ENCODE peak calls at places on chromosomes 16 and 17, in five cellular contexts. G is H9, R is H1, B is mesenchymal stem cell, T is trophoblast cell. H is an unnamed sample.
A peak's percentile ranks its signal among the peaks of the same experiment; 100 is the strongest.

GRCh38 chr16:83792391-83792790 is 15.4 kb upstream of the HSBP1 start:
- DNase-seq in G (no peak), T (no peak), B (no peak), R (no peak), H (no peak)

GRCh38 chr16:7653746-7654145 is 321.1 kb downstream of the RBFOX1 start:
- DNase-seq in G (no peak), R (no peak), B (no peak), T (no peak), H (no peak)

GRCh38 chr17:28145348-28145747 is 102.9 kb downstream of the NLK start:
- DNase-seq in G (no peak), R (no peak), T (no peak), B (peak; percentile 22), H (no peak)

GRCh38 chr16:15440852-15441251 is 6.5 kb downstream of the BMERB1 start:
- DNase-seq in T (no peak), G (no peak), R (no peak), B (peak; percentile 80), H (no peak)

GRCh38 chr17:46782250-46782953 is 36.1 kb downstream of the WNT3 start:
- DNase-seq in G (peak; percentile 80), T (peak; percentile 30), R (peak; percentile 69), B (peak; percentile 26), H (no peak)

GRCh38 chr16:29994613-29995329 is 646 bp downstream of the HIRIP3 start:
- DNase-seq in B (peak; percentile 50), R (peak; percentile 90), G (no peak), T (peak; percentile 68), H (no peak)

GRCh38 chr17:82520041-82520910 is 744 bp downstream of the FOXK2 start:
- DNase-seq in T (no peak), B (peak; percentile 67), G (no peak), R (peak; percentile 58), H (no peak)

GRCh38 chr16:68416057-68417046 is 32.0 kb downstream of the SMPD3 start:
- DNase-seq in G (no peak), B (no peak), T (no peak), R (no peak), H (no peak)

GRCh38 chr17:73719588-73720071 is 75.4 kb upstream of the SDK2 start:
- DNase-seq in T (no peak), R (no peak), B (peak; percentile 3), G (no peak), H (peak; percentile 54)

GRCh38 chr16:49644143-49644460 is 211.8 kb downstream of the ZNF423 start:
- DNase-seq in R (no peak), T (no peak), B (peak; percentile 6), G (no peak), H (no peak)

GRCh38 chr17:53313746-53314145 is 509.0 kb upstream of the KIF2B start:
- DNase-seq in T (no peak), G (no peak), R (no peak), B (peak; percentile 3), H (no peak)

GRCh38 chr16:86946981-86947380 is 368.6 kb downstream of the FOXL1 start:
- DNase-seq in T (no peak), R (no peak), G (no peak), B (no peak), H (no peak)

GRCh38 chr16:55369151-55369550 is 45.1 kb downstream of the IRX6 start:
- DNase-seq in B (no peak), R (no peak), G (no peak), T (no peak), H (no peak)

GRCh38 chr16:29815032-29815721 is 775 bp upstream of the PAGR1 start:
- DNase-seq in R (peak; percentile 61), B (peak; percentile 13), G (no peak), T (no peak), H (no peak)

GRCh38 chr17:58156839-58157803 is 8.9 kb downstream of the OR4D1 start:
- DNase-seq in G (peak; percentile 86), R (peak; percentile 78), B (peak; percentile 3), T (no peak), H (peak; percentile 48)

GRCh38 chr16:26969589-26970217 is 97.0 kb upstream of the C16orf82 start:
- DNase-seq in T (no peak), B (no peak), R (no peak), G (no peak), H (no peak)

GRCh38 chr17:27466748-27467375 is 10.6 kb downstream of the KSR1 start:
- DNase-seq in T (no peak), G (no peak), R (no peak), B (no peak), H (no peak)

GRCh38 chr16:68707341-68708152 is 29.5 kb upstream of the CDH1 start:
- DNase-seq in G (peak; percentile 91), T (peak; percentile 22), B (peak; percentile 61), R (peak; percentile 70), H (peak; percentile 31)

GRCh38 chr16:10862432-10862831 is 14.6 kb upstream of the CIITA start:
- DNase-seq in R (no peak), B (no peak), T (peak; percentile 16), G (no peak), H (no peak)

GRCh38 chr16:81717662-81718189 is 61.4 kb upstream of the PLCG2 start:
- DNase-seq in G (no peak), B (no peak), R (no peak), T (no peak), H (no peak)

GRCh38 chr17:32112416-32112815 is 29.9 kb upstream of the RHOT1 start:
- DNase-seq in G (no peak), R (peak; percentile 49), T (no peak), B (no peak), H (no peak)
- H2BK12ac ChIP-seq in G (no peak overlapping the region), R (no peak overlapping the region), T (no peak overlapping the region), B (no peak overlapping the region), H (no peak overlapping the region)

GRCh38 chr16:28166394-28167208 is 45.2 kb downstream of the XPO6 start:
- DNase-seq in B (peak; percentile 66), T (peak; percentile 61), G (no peak), R (no peak), H (no peak)
- H2BK12ac ChIP-seq in B (no peak overlapping the region), T (no peak overlapping the region), G (no peak overlapping the region), R (no peak overlapping the region), H (no peak overlapping the region)

DNA sequence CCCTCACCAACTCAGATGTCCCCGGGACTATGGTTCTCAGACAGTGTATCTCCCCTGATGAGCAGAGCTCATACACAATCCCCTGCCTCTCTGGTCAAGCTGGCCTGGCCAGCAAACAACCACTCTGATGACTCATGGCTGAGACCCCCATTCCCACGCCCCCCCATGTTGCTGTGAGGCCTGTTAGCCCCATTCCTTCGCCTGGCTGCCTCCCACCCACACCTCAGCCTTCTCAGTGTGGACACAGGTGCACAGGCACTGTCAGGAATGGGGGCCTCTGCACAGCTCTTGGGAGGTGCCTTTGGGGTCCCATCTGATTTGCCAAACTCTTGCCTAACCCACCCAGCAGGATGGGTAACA is 80.2 kb downstream of the CNGB1 start:
- DNase-seq in G (no peak), B (no peak), T (no peak), R (no peak), H (no peak)
- H2BK12ac ChIP-seq in G (no peak overlapping the region), B (no peak overlapping the region), T (no peak overlapping the region), R (no peak overlapping the region), H (no peak overlapping the region)

GRCh38 chr16:85868495-85868894 is 30.5 kb upstream of the IRF8 start:
- DNase-seq in R (no peak), G (no peak), B (no peak), T (no peak), H (no peak)
- H2BK12ac ChIP-seq in R (no peak overlapping the region), G (no peak overlapping the region), B (no peak overlapping the region), T (no peak overlapping the region), H (no peak overlapping the region)

GRCh38 chr16:17245727-17246576 is 224.8 kb downstream of the XYLT1 start:
- DNase-seq in B (no peak), G (no peak), T (no peak), R (no peak), H (no peak)
- H2BK12ac ChIP-seq in B (no peak overlapping the region), G (no peak overlapping the region), T (no peak overlapping the region), R (no peak overlapping the region), H (no peak overlapping the region)

DNA sequence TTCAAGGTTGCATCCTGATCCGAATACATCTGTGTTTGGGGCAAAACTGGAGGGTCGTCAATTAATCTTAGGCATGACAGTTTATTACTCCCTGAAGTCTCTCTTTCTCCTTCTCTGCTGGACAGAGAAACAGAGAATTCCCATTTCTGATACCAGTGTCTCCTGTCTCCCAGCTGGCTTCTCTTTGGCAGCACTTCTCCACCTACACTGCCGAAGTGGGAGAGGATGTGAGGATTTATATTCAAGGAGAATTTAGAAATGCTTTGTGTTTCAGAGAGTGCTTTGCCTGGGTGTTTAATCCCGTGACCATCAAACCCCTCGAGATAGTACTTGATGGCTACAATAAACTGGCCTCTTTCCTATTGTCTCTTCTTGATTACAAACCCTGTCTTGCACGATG is 815.3 kb upstream of the RBFOX1 start:
- DNase-seq in R (no peak), T (no peak), B (no peak), G (no peak), H (no peak)
- H2BK12ac ChIP-seq in R (no peak overlapping the region), T (no peak overlapping the region), B (no peak overlapping the region), G (no peak overlapping the region), H (no peak overlapping the region)

DNA sequence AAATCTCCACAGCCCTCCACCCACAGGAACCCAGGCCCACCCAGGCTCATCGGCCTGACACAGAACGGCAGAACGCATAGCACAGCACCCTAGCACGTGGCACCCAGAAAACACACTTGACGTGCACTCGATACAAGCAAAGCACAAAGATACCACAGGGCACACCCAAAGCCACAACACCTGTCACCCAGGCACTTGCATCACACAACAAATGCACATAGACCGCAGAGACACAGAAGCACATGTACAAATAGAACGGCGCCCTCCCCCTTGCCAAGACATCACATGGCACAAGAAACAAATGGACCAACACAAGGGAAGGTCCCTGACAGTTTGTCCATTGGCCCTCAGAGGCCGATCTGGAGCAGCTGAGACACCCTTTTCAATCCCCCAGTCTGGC is 147.7 kb upstream of the WSCD1 start:
- DNase-seq in B (no peak), T (no peak), G (no peak), R (no peak), H (no peak)
- H2BK12ac ChIP-seq in B (no peak overlapping the region), T (no peak overlapping the region), G (no peak overlapping the region), R (peak overlapping the region; percentile 96), H (peak overlapping the region; percentile 31)

GRCh38 chr17:76581515-76581914 is 4.1 kb downstream of the ST6GALNAC2 start:
- DNase-seq in R (no peak), G (peak; percentile 36), T (no peak), B (no peak), H (no peak)
- H2BK12ac ChIP-seq in R (no peak overlapping the region), G (no peak overlapping the region), T (no peak overlapping the region), B (no peak overlapping the region), H (no peak overlapping the region)

DNA sequence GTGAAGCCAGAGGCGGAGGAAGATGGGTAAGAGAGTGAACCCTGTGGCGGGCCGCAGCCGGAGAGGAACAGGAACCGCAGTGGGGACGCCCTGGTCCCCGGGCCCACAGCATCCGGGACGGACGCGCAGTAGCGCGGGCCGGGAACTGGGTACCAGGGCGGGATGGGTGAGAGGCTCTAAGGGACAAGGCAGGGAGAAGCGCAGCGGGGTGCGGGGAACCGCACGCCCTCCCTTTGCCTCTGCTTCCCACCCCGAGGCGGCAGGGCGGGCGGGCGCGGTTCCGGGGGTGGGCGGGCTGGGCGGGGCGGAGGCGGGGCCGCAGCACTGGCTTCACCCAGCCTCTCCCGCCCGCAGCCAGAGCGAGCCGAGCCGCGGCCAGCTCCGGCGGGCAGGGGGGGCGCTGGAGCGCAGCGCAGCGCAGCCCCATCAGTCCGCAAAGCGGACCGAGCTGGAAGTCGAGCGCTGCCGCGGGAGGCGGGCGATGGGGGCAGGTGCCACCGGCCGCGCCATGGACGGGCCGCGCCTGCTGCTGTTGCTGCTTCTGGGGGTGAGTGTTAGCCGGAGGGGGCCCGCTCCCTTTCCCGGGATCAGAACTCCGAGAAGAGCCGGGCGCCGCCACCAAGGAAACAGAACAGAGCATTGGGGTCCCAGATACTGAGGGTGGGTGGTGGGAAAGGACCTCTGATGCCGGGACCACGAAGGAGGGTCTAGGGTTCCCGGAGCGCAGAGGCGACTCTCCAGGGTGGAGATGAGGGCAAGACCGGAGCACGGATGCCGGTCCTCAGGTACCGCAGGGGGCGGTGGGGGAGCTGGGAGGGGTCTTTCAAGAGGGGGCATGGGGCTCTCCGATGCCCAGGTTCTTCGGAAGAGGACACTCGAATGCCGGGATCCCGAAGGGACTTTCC is at the start of gene NGFR:
- DNase-seq in R (peak; percentile 79), B (peak; percentile 36), T (peak; percentile 21), G (peak; percentile 82), H (peak; percentile 71)
- H2BK12ac ChIP-seq in R (peak within 1 kb of the TSS; percentile 86), B (no peak within 1 kb of the TSS), T (no peak within 1 kb of the TSS), G (no peak within 1 kb of the TSS), H (peak within 1 kb of the TSS; percentile 18)